ENCODE peak calls at places on chromosome 15, in nine cellular contexts. One of them, this sample, is unnamed. For H3K4me1, the result is how much of the 10 kb centered on the place peaks cover.

GRCh38 chr15:70092462-70092850 is 5.3 kb downstream of the TLE3 start:
- DNase-seq in OCI-LY7: no peak
- DNase-seq in HCT116: no peak
- DNase-seq in GM23338: no peak
- DNase-seq in SK-N-SH: no peak
- DNase-seq in MM.1S: no peak
- DNase-seq in neural progenitor cell: no peak
- DNase-seq in GM23248: no peak
- DNase-seq in PC-3: no peak
- DNase-seq in this sample: no peak

GRCh38 chr15:57866149-57866736 is 159.7 kb downstream of the POLR2M start:
- DNase-seq in SK-N-SH: peak
- DNase-seq in neural progenitor cell: peak
- DNase-seq in OCI-LY7: peak
- DNase-seq in PC-3: peak
- DNase-seq in MM.1S: peak
- DNase-seq in GM23248: peak
- DNase-seq in HCT116: peak
- DNase-seq in GM23338: peak
- DNase-seq in this sample: peak

GRCh38 chr15:86162172-86162591 is 82.5 kb downstream of the AGBL1 start:
- DNase-seq in PC-3: no peak
- DNase-seq in GM23248: no peak
- DNase-seq in HCT116: no peak
- DNase-seq in GM23338: no peak
- DNase-seq in neural progenitor cell: no peak
- DNase-seq in OCI-LY7: no peak
- DNase-seq in SK-N-SH: no peak
- DNase-seq in MM.1S: peak
- DNase-seq in this sample: no peak

GRCh38 chr15:90376789-90377188 is 11.3 kb upstream of the IQGAP1 start:
- DNase-seq in PC-3: no peak
- DNase-seq in GM23248: no peak
- DNase-seq in HCT116: no peak
- DNase-seq in GM23338: no peak
- DNase-seq in OCI-LY7: peak
- DNase-seq in SK-N-SH: no peak
- DNase-seq in neural progenitor cell: no peak
- DNase-seq in MM.1S: peak
- DNase-seq in this sample: no peak

GRCh38 chr15:72740202-72740601 is 43.4 kb downstream of the ADPGK start:
- DNase-seq in GM23338: no peak
- DNase-seq in PC-3: no peak
- DNase-seq in OCI-LY7: peak
- DNase-seq in HCT116: no peak
- DNase-seq in SK-N-SH: no peak
- DNase-seq in MM.1S: peak
- DNase-seq in GM23248: no peak
- DNase-seq in neural progenitor cell: no peak
- DNase-seq in this sample: no peak

GRCh38 chr15:69094124-69095030 is 66.1 kb upstream of the GLCE start:
- DNase-seq in neural progenitor cell: no peak
- DNase-seq in SK-N-SH: peak
- DNase-seq in OCI-LY7: no peak
- DNase-seq in GM23248: no peak
- DNase-seq in HCT116: no peak
- DNase-seq in GM23338: no peak
- DNase-seq in PC-3: no peak
- DNase-seq in MM.1S: no peak
- DNase-seq in this sample: no peak

GRCh38 chr15:30924353-30924752 is 20.6 kb downstream of the FAN1 start:
- DNase-seq in GM23248: peak
- DNase-seq in SK-N-SH: no peak
- DNase-seq in OCI-LY7: no peak
- DNase-seq in GM23338: no peak
- DNase-seq in MM.1S: no peak
- DNase-seq in PC-3: no peak
- DNase-seq in neural progenitor cell: no peak
- DNase-seq in HCT116: no peak
- DNase-seq in this sample: no peak

GRCh38 chr15:52227456-52227855 is 36.3 kb upstream of the GNB5 start:
- DNase-seq in neural progenitor cell: peak
- DNase-seq in GM23248: peak
- DNase-seq in SK-N-SH: peak
- DNase-seq in GM23338: peak
- DNase-seq in HCT116: peak
- DNase-seq in OCI-LY7: peak
- DNase-seq in MM.1S: peak
- DNase-seq in PC-3: peak
- DNase-seq in this sample: peak

GRCh38 chr15:30929064-30929669 is 25.5 kb downstream of the FAN1 start:
- DNase-seq in PC-3: no peak
- DNase-seq in neural progenitor cell: no peak
- DNase-seq in OCI-LY7: no peak
- DNase-seq in MM.1S: no peak
- DNase-seq in GM23248: peak
- DNase-seq in SK-N-SH: no peak
- DNase-seq in HCT116: no peak
- DNase-seq in GM23338: no peak
- DNase-seq in this sample: no peak

GRCh38 chr15:41575282-41575681 is 16.3 kb downstream of the TYRO3 start:
- DNase-seq in neural progenitor cell: no peak
- DNase-seq in GM23338: no peak
- DNase-seq in SK-N-SH: no peak
- DNase-seq in MM.1S: no peak
- DNase-seq in HCT116: no peak
- DNase-seq in OCI-LY7: no peak
- DNase-seq in PC-3: no peak
- DNase-seq in GM23248: no peak
- DNase-seq in this sample: no peak

GRCh38 chr15:91168457-91168856 is 68.4 kb downstream of the SV2B start:
- DNase-seq in neural progenitor cell: no peak
- DNase-seq in OCI-LY7: no peak
- DNase-seq in PC-3: no peak
- DNase-seq in SK-N-SH: no peak
- DNase-seq in GM23338: no peak
- DNase-seq in HCT116: no peak
- DNase-seq in MM.1S: no peak
- DNase-seq in GM23248: no peak
- DNase-seq in this sample: no peak

GRCh38 chr15:49521802-49522201 is 98.8 kb downstream of the FGF7 start:
- DNase-seq in PC-3: peak
- DNase-seq in SK-N-SH: no peak
- DNase-seq in MM.1S: no peak
- DNase-seq in neural progenitor cell: no peak
- DNase-seq in GM23338: peak
- DNase-seq in GM23248: no peak
- DNase-seq in OCI-LY7: no peak
- DNase-seq in HCT116: peak
- DNase-seq in this sample: no peak

GRCh38 chr15:95919460-95919859 is 411.0 kb upstream of the NR2F2 start:
- DNase-seq in HCT116: no peak
- DNase-seq in SK-N-SH: no peak
- DNase-seq in GM23248: peak
- DNase-seq in MM.1S: no peak
- DNase-seq in GM23338: no peak
- DNase-seq in PC-3: no peak
- DNase-seq in neural progenitor cell: no peak
- DNase-seq in OCI-LY7: no peak
- DNase-seq in this sample: no peak

GRCh38 chr15:25900901-25901300 is 37.8 kb upstream of the ATP10A start:
- DNase-seq in GM23248: peak
- DNase-seq in GM23338: no peak
- DNase-seq in OCI-LY7: no peak
- DNase-seq in PC-3: peak
- DNase-seq in SK-N-SH: no peak
- DNase-seq in MM.1S: no peak
- DNase-seq in neural progenitor cell: no peak
- DNase-seq in HCT116: no peak
- DNase-seq in this sample: peak

DNA sequence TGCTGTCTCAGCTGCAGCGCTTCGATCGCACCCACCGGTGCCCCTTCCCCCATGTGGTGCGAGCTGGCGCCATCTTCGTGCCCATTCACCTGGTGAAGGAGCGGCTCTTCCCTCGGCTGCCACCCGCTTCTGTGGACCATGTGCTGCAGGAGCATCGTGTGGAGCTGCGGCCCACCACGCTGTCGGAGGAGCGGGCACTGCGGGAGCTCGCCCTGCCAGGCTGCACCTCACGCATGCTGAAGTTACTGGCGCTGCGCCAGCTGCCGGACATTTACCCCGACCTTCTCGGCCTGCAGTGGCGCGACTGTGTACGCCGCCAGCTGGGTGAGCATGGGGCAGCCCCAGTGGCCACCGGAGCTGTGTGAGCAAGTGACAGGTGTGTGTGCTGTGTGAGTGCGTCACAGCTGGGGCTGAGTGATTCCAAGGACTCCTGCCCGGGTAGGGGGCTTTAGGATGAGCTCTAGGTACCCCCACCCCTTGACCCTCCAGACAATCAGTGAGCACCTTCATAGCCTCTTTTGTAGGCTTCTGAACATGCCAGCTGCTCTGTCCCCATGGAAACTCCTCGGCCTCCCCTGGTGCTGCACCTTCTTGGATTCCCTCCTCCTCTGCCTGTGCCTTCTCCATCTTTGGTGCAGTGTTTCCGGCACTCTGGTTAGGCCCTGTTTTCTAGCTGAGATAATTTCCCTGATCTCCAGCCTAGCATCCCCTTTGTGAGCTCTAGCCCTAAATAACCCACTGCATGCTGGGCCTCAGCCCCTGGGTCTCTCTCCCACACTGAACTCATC is 7.0 kb downstream of the C15orf39 start:
- DNase-seq in SK-N-SH: no peak
- DNase-seq in GM23248: no peak
- DNase-seq in MM.1S: no peak
- DNase-seq in OCI-LY7: no peak
- DNase-seq in neural progenitor cell: no peak
- DNase-seq in GM23338: no peak
- DNase-seq in PC-3: no peak
- DNase-seq in HCT116: no peak
- DNase-seq in this sample: no peak
- H3K4me1 ChIP-seq in SK-N-SH: under half
- H3K4me1 ChIP-seq in GM23248: under half
- H3K4me1 ChIP-seq in MM.1S: under half
- H3K4me1 ChIP-seq in OCI-LY7: under half
- H3K4me1 ChIP-seq in neural progenitor cell: under half
- H3K4me1 ChIP-seq in GM23338: under half
- H3K4me1 ChIP-seq in PC-3: under half
- H3K4me1 ChIP-seq in HCT116: under half
- H3K4me1 ChIP-seq in this sample: under half

GRCh38 chr15:44738340-44738984 is 2.1 kb downstream of the TRIM69 start:
- DNase-seq in HCT116: peak
- DNase-seq in OCI-LY7: peak
- DNase-seq in GM23338: peak
- DNase-seq in GM23248: peak
- DNase-seq in PC-3: peak
- DNase-seq in neural progenitor cell: peak
- DNase-seq in MM.1S: peak
- DNase-seq in SK-N-SH: peak
- DNase-seq in this sample: peak

GRCh38 chr15:44736261-44736765 is at the start of gene TRIM69:
- DNase-seq in HCT116: no peak
- DNase-seq in SK-N-SH: no peak
- DNase-seq in OCI-LY7: peak
- DNase-seq in PC-3: no peak
- DNase-seq in MM.1S: peak
- DNase-seq in GM23338: no peak
- DNase-seq in neural progenitor cell: no peak
- DNase-seq in GM23248: no peak
- DNase-seq in this sample: no peak

GRCh38 chr15:44734839-44735481 is 1.4 kb upstream of the TRIM69 start:
- DNase-seq in OCI-LY7: no peak
- DNase-seq in MM.1S: no peak
- DNase-seq in neural progenitor cell: no peak
- DNase-seq in PC-3: no peak
- DNase-seq in HCT116: no peak
- DNase-seq in GM23338: no peak
- DNase-seq in GM23248: no peak
- DNase-seq in SK-N-SH: no peak
- DNase-seq in this sample: no peak

DNA sequence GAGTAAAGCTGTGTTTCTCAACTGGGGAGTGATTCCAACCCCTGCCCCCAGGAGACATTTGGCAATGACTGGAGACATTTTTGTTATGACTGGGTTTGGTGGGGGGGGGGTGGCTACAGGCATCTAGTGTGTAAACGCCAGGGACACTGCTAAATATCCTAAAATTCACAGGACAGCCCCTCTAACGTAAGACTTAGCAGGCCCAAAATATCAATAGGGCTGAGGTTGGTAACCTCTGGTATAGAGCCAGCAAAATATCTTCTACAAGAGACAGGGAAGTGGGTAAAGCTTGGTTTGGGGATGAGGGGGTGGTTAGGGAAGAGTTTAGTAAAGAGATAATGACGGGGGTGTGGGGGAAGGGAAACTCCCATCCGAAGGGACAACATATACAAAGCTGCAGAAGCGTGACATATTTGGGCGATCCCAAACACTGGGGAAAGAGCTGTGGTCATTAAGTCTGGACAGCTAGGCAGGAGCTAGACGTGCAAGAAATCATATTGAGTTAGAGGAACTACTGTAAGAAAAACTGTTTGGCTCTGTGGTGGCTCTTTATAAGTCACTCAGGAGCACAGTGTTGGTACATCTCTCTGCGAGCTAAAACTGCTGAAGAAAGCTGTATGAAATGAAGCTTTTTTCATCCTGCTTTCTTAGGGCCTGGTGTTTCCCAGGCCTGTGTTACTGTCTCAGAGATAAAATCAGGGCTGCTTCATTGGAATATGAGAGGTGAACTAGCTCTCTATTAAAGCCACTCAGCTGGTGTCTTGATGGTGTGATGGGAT is 657 bp upstream of the TRIM69 start:
- DNase-seq in OCI-LY7: no peak
- DNase-seq in GM23338: peak
- DNase-seq in SK-N-SH: peak
- DNase-seq in neural progenitor cell: no peak
- DNase-seq in MM.1S: no peak
- DNase-seq in PC-3: no peak
- DNase-seq in HCT116: no peak
- DNase-seq in GM23248: peak
- DNase-seq in this sample: no peak
- TF ChIP-seq EZH2phosphoT487 in OCI-LY7: no peak
- TF ChIP-seq EZH2phosphoT487 in GM23338: no peak
- TF ChIP-seq EZH2phosphoT487 in SK-N-SH: no peak
- TF ChIP-seq EZH2phosphoT487 in neural progenitor cell: no peak
- TF ChIP-seq EZH2phosphoT487 in MM.1S: no peak
- TF ChIP-seq EZH2phosphoT487 in PC-3: no peak
- TF ChIP-seq EZH2phosphoT487 in HCT116: no peak
- TF ChIP-seq EZH2phosphoT487 in GM23248: no peak
- TF ChIP-seq EZH2phosphoT487 in this sample: no peak

GRCh38 chr15:64572856-64573255 is 112.5 kb downstream of the ZNF609 start:
- DNase-seq in neural progenitor cell: no peak
- DNase-seq in MM.1S: no peak
- DNase-seq in PC-3: no peak
- DNase-seq in GM23338: no peak
- DNase-seq in SK-N-SH: no peak
- DNase-seq in HCT116: no peak
- DNase-seq in GM23248: no peak
- DNase-seq in OCI-LY7: no peak
- DNase-seq in this sample: no peak
- H3K4me1 ChIP-seq in neural progenitor cell: under half
- H3K4me1 ChIP-seq in MM.1S: under half
- H3K4me1 ChIP-seq in PC-3: under half
- H3K4me1 ChIP-seq in GM23338: under half
- H3K4me1 ChIP-seq in SK-N-SH: under half
- H3K4me1 ChIP-seq in HCT116: under half
- H3K4me1 ChIP-seq in GM23248: under half
- H3K4me1 ChIP-seq in OCI-LY7: under half
- H3K4me1 ChIP-seq in this sample: under half

GRCh38 chr15:80183886-80184285 is 31.1 kb downstream of the FAH start:
- DNase-seq in OCI-LY7: no peak
- DNase-seq in GM23338: peak
- DNase-seq in PC-3: peak
- DNase-seq in SK-N-SH: peak
- DNase-seq in HCT116: no peak
- DNase-seq in MM.1S: no peak
- DNase-seq in neural progenitor cell: peak
- DNase-seq in GM23248: peak
- DNase-seq in this sample: no peak
- TF ChIP-seq EZH2phosphoT487 in OCI-LY7: no peak
- TF ChIP-seq EZH2phosphoT487 in GM23338: no peak
- TF ChIP-seq EZH2phosphoT487 in PC-3: no peak
- TF ChIP-seq EZH2phosphoT487 in SK-N-SH: no peak
- TF ChIP-seq EZH2phosphoT487 in HCT116: no peak
- TF ChIP-seq EZH2phosphoT487 in MM.1S: no peak
- TF ChIP-seq EZH2phosphoT487 in neural progenitor cell: no peak
- TF ChIP-seq EZH2phosphoT487 in GM23248: no peak
- TF ChIP-seq EZH2phosphoT487 in this sample: no peak